ENCODE peak calls at places on chromosomes 6 and 20, in four cellular contexts. F is tibial nerve, W is tibial artery, Q is keratinocyte. V is an unnamed sample.

GRCh38 chr20:33125983-33126382 is 42.0 kb upstream of the BPIFA2 start:
- DNase-seq in F (no peak), W (no peak), Q (no peak), V (no peak)

GRCh38 chr6:34374112-34374907 is 18.2 kb downstream of the NUDT3 start:
- DNase-seq in F (no peak), W (no peak), Q (no peak), V (no peak)

GRCh38 chr6:40671338-40672050 is 84.3 kb upstream of the LRFN2 start:
- DNase-seq in F (no peak), W (no peak), Q (no peak), V (no peak)

GRCh38 chr6:17156112-17156921 is 54.5 kb downstream of the STMND1 start:
- DNase-seq in F (peak; percentile 94), W (peak; percentile 73), Q (peak; percentile 44), V (peak; percentile 44)

GRCh38 chr20:29689411-29690225 is 1567.8 kb upstream of the DEFB115 start:
- DNase-seq in F (no peak), W (no peak), Q (no peak), V (no peak)

GRCh38 chr6:7914991-7915789 is 4.6 kb upstream of the TXNDC5 start:
- DNase-seq in F (no peak), W (no peak), Q (no peak), V (no peak)

GRCh38 chr6:34056301-34056700 is 89.6 kb downstream of the GRM4 start:
- DNase-seq in F (peak; percentile 50), W (peak; percentile 69), Q (peak; percentile 38), V (no peak)

GRCh38 chr6:106882601-106883518 is 91.7 kb downstream of the CD24 start:
- DNase-seq in F (no peak), W (no peak), Q (no peak), V (no peak)

GRCh38 chr6:39092124-39092523 is 22.9 kb downstream of the SAYSD1 start:
- DNase-seq in F (no peak), W (no peak), Q (no peak), V (no peak)

GRCh38 chr6:119881416-119881815 is 531.9 kb upstream of the MAN1A1 start:
- DNase-seq in F (no peak), W (no peak), Q (no peak), V (no peak)

GRCh38 chr20:49287555-49288249 is 9.8 kb upstream of the ZNFX1 start:
- DNase-seq in F (no peak), W (no peak), Q (peak; percentile 44), V (no peak)

GRCh38 chr6:110412258-110412839 is 3.0 kb downstream of the DDO start:
- DNase-seq in F (no peak), W (no peak), Q (no peak), V (no peak)

GRCh38 chr6:160071805-160072687 is 49.6 kb upstream of the SLC22A1 start:
- DNase-seq in F (no peak), W (no peak), Q (no peak), V (no peak)

GRCh38 chr6:106377061-106377540 is 16.6 kb downstream of the CRYBG1 start:
- DNase-seq in F (no peak), W (no peak), Q (no peak), V (no peak)

GRCh38 chr6:32522302-32523047 is 7.6 kb downstream of the HLA-DRB5 start:
- DNase-seq in F (no peak), W (no peak), Q (no peak), V (no peak)

GRCh38 chr6:136324981-136325380 is 35.3 kb upstream of the BCLAF1 start:
- DNase-seq in F (no peak), W (no peak), Q (no peak), V (no peak)
- H3K27ac ChIP-seq in F (no peak overlapping the region), W (no peak overlapping the region), Q (no peak overlapping the region), V (no peak overlapping the region)

GRCh38 chr20:57451356-57451755 is 60.2 kb downstream of the RBM38 start:
- DNase-seq in F (no peak), W (no peak), Q (no peak), V (no peak)

GRCh38 chr20:57450419-57450818 is 59.2 kb downstream of the RBM38 start:
- DNase-seq in F (peak; percentile 25), W (peak; percentile 80), Q (no peak), V (no peak)

GRCh38 chr20:57449398-57450354 is 58.5 kb downstream of the RBM38 start:
- DNase-seq in F (no peak), W (no peak), Q (no peak), V (no peak)

GRCh38 chr20:57450931-57451330 is 59.7 kb downstream of the RBM38 start:
- DNase-seq in F (no peak), W (no peak), Q (no peak), V (no peak)

DNA sequence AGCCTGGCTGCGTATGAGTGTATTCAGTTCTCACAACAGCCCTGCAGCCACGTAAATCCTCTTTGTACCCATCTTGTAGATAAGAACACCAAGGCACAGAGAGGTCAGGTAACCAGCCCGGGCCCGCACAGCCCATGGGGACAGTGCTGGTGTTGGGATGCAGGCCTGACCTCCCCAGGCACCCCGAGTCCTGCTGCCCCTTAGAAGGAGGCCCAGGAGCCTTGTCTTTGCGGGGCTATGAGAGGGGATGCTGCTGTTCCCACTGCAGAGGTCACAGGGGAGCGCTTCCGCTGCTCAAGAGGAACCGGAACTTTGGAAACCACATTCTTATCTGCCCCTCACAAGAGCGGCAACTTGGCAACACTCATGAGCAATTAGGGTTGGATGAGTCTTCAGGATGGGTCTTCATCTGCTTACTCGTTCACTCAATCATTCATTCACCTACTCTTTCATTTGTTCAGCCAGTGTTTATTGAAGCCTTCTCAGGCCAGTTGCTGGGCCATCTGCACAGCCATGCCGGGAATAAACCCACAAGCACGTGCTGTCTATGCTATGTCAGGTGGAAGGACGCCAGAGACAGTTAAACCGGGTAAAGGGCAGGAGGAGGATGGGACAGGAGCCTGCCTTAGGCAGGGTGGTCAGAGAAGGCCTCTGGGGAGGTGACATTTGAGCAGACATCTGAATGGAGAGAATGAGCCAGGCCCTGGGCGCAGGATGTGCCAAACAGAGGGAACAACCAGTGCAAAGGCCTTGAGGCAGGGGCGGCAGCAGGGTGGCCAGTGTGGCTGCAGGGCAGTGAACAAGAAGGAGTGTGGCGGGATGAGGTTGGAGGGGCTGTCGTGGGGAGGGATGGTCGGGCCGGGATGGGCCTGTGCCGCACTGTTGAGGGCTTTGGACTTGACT is 60.8 kb downstream of the RBM38 start:
- DNase-seq in F (no peak), W (no peak), Q (no peak), V (no peak)
- H3K27ac ChIP-seq in F (no peak overlapping the region), W (no peak overlapping the region), Q (no peak overlapping the region), V (no peak overlapping the region)

GRCh38 chr6:168331058-168331457 is 11.5 kb upstream of the DACT2 start:
- DNase-seq in F (no peak), W (no peak), Q (no peak), V (no peak)

GRCh38 chr6:168322966-168323365 is 3.4 kb upstream of the DACT2 start:
- DNase-seq in F (no peak), W (no peak), Q (no peak), V (no peak)

GRCh38 chr6:168330403-168330802 is 10.8 kb upstream of the DACT2 start:
- DNase-seq in F (no peak), W (no peak), Q (no peak), V (no peak)

GRCh38 chr6:168328086-168328485 is 8.5 kb upstream of the DACT2 start:
- DNase-seq in F (no peak), W (no peak), Q (no peak), V (no peak)

DNA sequence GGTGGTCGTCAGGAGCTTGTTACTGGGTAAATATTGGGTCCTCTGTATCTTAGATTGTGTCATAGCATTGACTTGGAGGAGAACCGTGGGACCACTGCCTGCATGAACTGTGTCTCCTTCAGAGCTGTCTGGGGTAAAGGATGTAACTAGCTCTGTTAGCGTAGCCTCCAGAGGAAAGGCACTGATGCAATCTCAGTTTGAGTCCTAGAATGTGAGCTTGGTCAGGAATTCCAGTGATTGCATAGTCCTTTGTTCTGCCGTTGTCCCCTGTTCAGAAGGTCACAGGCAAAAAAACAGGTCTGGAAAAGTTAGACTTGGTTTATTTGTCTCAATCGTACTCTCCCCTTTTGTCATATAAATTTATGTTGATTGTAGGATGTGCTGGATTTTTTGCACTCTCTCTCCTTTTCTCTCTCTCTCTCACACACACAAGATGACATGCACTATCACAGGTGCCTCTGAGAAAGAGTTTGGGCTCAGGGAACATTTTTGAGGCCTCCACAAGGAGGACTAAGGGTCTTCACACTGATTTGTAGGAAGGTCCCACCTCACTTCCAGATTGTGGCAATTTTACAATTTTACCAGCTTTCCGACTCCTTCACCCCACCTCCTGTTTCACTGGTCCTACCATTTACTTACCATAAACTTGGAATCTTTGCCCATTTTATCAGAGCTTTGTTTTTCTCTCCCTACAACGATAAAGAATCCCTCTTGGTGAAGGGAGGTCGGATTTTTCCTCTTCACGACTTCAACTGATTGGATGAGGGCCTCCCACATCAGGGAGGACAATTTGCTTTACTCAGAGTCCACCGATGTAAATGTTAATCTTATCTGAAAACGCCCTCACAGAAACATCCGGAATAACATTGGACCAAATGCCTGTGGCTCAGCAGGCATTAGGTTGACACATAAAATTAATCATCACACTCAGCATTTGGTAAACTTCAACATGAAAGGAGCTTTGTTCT is 7.0 kb upstream of the DACT2 start:
- DNase-seq in F (no peak), W (no peak), Q (no peak), V (no peak)
- H3K27ac ChIP-seq in F (no peak overlapping the region), W (no peak overlapping the region), Q (no peak overlapping the region), V (no peak overlapping the region)

GRCh38 chr6:20124545-20124944 is 87.7 kb downstream of the MBOAT1 start:
- DNase-seq in F (no peak), W (no peak), Q (no peak), V (no peak)
- H3K27ac ChIP-seq in F (no peak overlapping the region), W (no peak overlapping the region), Q (no peak overlapping the region), V (no peak overlapping the region)

GRCh38 chr20:47605673-47606413 is 104.2 kb downstream of the NCOA3 start:
- DNase-seq in F (no peak), W (no peak), Q (no peak), V (no peak)

GRCh38 chr20:47597090-47597489 is 95.4 kb downstream of the NCOA3 start:
- DNase-seq in F (no peak), W (no peak), Q (no peak), V (no peak)

GRCh38 chr20:47598911-47599745 is 97.4 kb downstream of the NCOA3 start:
- DNase-seq in F (no peak), W (no peak), Q (no peak), V (no peak)

GRCh38 chr20:47603260-47603659 is 101.6 kb downstream of the NCOA3 start:
- DNase-seq in F (no peak), W (no peak), Q (no peak), V (no peak)

DNA sequence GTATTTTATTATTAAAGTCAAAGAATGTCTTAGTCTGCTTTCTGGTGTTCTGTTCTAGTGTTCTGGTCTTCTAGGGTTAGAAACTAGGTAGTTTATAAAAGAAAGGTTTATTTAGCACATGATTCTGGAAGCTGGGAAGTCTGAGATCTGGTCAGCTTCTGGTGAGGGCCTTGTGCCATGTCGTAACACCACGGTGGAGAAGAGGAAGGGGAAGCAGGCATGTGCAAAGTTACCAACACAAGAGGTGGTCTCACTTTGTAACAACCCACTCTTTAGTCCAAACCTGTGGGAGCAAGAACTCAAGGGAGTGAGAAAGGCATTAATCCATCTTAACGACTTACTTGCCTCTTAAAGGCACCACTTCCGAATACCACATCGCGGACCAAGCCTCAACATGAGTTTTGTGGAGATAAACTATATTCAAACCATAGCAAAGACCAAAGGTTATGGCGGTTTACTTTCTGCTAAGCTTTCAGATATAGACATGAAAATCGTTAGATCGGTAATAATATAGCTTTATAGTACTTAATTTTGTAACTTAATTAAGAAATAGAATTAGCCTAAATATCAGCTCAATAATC is 99.4 kb downstream of the NCOA3 start:
- DNase-seq in F (no peak), W (no peak), Q (no peak), V (no peak)
- H3K27ac ChIP-seq in F (no peak overlapping the region), W (no peak overlapping the region), Q (no peak overlapping the region), V (no peak overlapping the region)

GRCh38 chr6:30763155-30763617 is 18.8 kb upstream of the IER3 start:
- DNase-seq in F (no peak), W (no peak), Q (no peak), V (no peak)
- H3K27ac ChIP-seq in F (no peak overlapping the region), W (no peak overlapping the region), Q (peak overlapping the region; percentile 86), V (no peak overlapping the region)

V was measured in CD4-positive, alpha-beta T cell.